ENCODE peak calls at places on chromosomes 6 and 20, in eight cellular contexts. W, B, C, N, D, L, S and Q are unnamed samples.

GRCh38 chr6:11357285-11357684 is 124.8 kb upstream of the NEDD9 start:
- DNase-seq in N (no peak), D (no peak), W (no peak), S (no peak), B (no peak), L (no peak), C (no peak), Q (no peak)

GRCh38 chr6:88804701-88805100 is 158.7 kb downstream of the RNGTT start:
- DNase-seq in S (no peak), C (no peak), B (no peak), W (no peak), D (no peak), L (no peak), N (no peak), Q (no peak)

GRCh38 chr6:133754298-133754697 is 134.6 kb upstream of the TCF21 start:
- DNase-seq in S (no peak), N (no peak), B (no peak), L (no peak), C (no peak), D (no peak), W (no peak), Q (no peak)

GRCh38 chr20:62627901-62628612 is 14.2 kb upstream of the SLCO4A1 start:
- DNase-seq in B (no peak), L (no peak), S (no peak), C (peak), D (no peak), W (peak), N (peak), Q (peak)

GRCh38 chr6:24818346-24818745 is 19.6 kb upstream of the ARMH2 start:
- DNase-seq in B (no peak), C (no peak), L (no peak), N (no peak), D (no peak), W (no peak), S (no peak), Q (no peak)

GRCh38 chr20:48795732-48796131 is 32.1 kb downstream of the PREX1 start:
- DNase-seq in N (no peak), D (no peak), W (no peak), S (no peak), C (no peak), B (no peak), L (no peak), Q (no peak)

GRCh38 chr6:88166901-88167624 is 916 bp upstream of the CNR1 start:
- DNase-seq in C (peak), B (no peak), S (peak), N (no peak), D (no peak), W (peak), L (no peak), Q (no peak)

GRCh38 chr6:83615025-83615999 is 93.6 kb downstream of the SNAP91 start:
- DNase-seq in L (peak), W (peak), N (peak), S (peak), D (peak), B (peak), C (peak), Q (peak)

GRCh38 chr6:135871296-135871695 is 19.8 kb downstream of the PDE7B start:
- DNase-seq in D (no peak), N (peak), B (no peak), S (no peak), C (no peak), W (peak), L (no peak), Q (no peak)